ENCODE peak calls at places on chromosome 21, in four cellular contexts. I, C, R and E are unnamed samples.

GRCh38 chr21:42677339-42678117 is 24.1 kb downstream of the PDE9A start:
- DNase-seq in I (no peak), C (peak; percentile 27), R (no peak), E (no peak)

GRCh38 chr21:33478858-33479678 is 706 bp downstream of the TMEM50B start:
- DNase-seq in I (peak; percentile 20), C (peak; percentile 56), R (no peak), E (peak; percentile 73)

GRCh38 chr21:34761758-34762330 is 93.0 kb downstream of the CLIC6 start:
- DNase-seq in I (no peak), C (no peak), R (no peak), E (no peak)

GRCh38 chr21:42097860-42098259 is 26.7 kb downstream of the UMODL1 start:
- DNase-seq in I (no peak), C (peak; percentile 89), R (no peak), E (peak; percentile 83)

GRCh38 chr21:44293551-44294231 is 6.2 kb upstream of the PFKL start:
- DNase-seq in I (no peak), C (peak; percentile 46), R (no peak), E (no peak)

GRCh38 chr21:28579986-28580550 is 412.6 kb downstream of the LTN1 start:
- DNase-seq in I (no peak), C (no peak), R (no peak), E (no peak)

GRCh38 chr21:28615276-28615675 is 377.4 kb downstream of the LTN1 start:
- DNase-seq in I (no peak), C (no peak), R (no peak), E (no peak)

GRCh38 chr21:31098576-31099005 is 60.3 kb upstream of the KRTAP19-8 start:
- DNase-seq in I (peak; percentile 38), C (peak; percentile 73), R (peak; percentile 69), E (peak; percentile 75)

GRCh38 chr21:28834335-28835238 is 158.1 kb downstream of the LTN1 start:
- DNase-seq in I (no peak), C (no peak), R (no peak), E (no peak)

GRCh38 chr21:41631564-41632461 is 123.9 kb upstream of the TMPRSS2 start:
- DNase-seq in I (no peak), C (no peak), R (no peak), E (no peak)

GRCh38 chr21:35559128-35559831 is 501.0 kb downstream of the SETD4 start:
- DNase-seq in I (no peak), C (peak; percentile 45), R (no peak), E (no peak)

GRCh38 chr21:28745131-28746055 is 247.3 kb downstream of the LTN1 start:
- DNase-seq in I (peak; percentile 73), C (peak; percentile 81), R (peak; percentile 66), E (peak; percentile 71)

GRCh38 chr21:42539931-42540343 is 26.3 kb downstream of the SLC37A1 start:
- DNase-seq in I (no peak), C (no peak), R (no peak), E (peak; percentile 58)

GRCh38 chr21:34952701-34953100 is 96.4 kb downstream of the RUNX1 start:
- DNase-seq in I (no peak), C (no peak), R (no peak), E (no peak)

GRCh38 chr21:34367320-34367935 is 3.6 kb downstream of the KCNE2 start:
- DNase-seq in I (no peak), C (no peak), R (no peak), E (peak; percentile 58)

GRCh38 chr21:32136546-32136945 is 142.3 kb downstream of the MIS18A start:
- DNase-seq in I (no peak), C (no peak), R (no peak), E (no peak)

GRCh38 chr21:42759594-42759927 is 106.1 kb downstream of the PDE9A start:
- DNase-seq in I (no peak), C (no peak), R (no peak), E (no peak)

GRCh38 chr21:43727571-43728466 is 8.9 kb downstream of the PDXK start:
- DNase-seq in I (peak; percentile 53), C (peak; percentile 77), R (peak; percentile 64), E (no peak)

GRCh38 chr21:41254090-41254700 is 62.4 kb upstream of the FAM3B start:
- DNase-seq in I (no peak), C (no peak), R (no peak), E (no peak)

GRCh38 chr21:29718081-29718815 is 221.5 kb downstream of the GRIK1 start:
- DNase-seq in I (no peak), C (no peak), R (no peak), E (no peak)

GRCh38 chr21:27035791-27036190 is 68.9 kb upstream of the ADAMTS5 start:
- DNase-seq in I (no peak), C (no peak), R (no peak), E (no peak)

GRCh38 chr21:42207426-42207825 is 11.5 kb upstream of the ABCG1 start:
- DNase-seq in I (no peak), C (no peak), R (no peak), E (no peak)

GRCh38 chr21:34935868-34936267 is 113.2 kb downstream of the RUNX1 start:
- DNase-seq in I (no peak), C (no peak), R (no peak), E (no peak)

GRCh38 chr21:35048706-35049617 is at the start of gene RUNX1:
- DNase-seq in I (no peak), C (peak; percentile 79), R (no peak), E (peak; percentile 70)

GRCh38 chr21:45415188-45415942 is 10.4 kb downstream of the COL18A1 start:
- DNase-seq in I (no peak), C (peak; percentile 42), R (peak; percentile 13), E (peak; percentile 64)
- H3K27ac ChIP-seq in I (no peak overlapping the region), C (no peak overlapping the region), R (no peak overlapping the region), E (peak overlapping the region; percentile 98)

DNA sequence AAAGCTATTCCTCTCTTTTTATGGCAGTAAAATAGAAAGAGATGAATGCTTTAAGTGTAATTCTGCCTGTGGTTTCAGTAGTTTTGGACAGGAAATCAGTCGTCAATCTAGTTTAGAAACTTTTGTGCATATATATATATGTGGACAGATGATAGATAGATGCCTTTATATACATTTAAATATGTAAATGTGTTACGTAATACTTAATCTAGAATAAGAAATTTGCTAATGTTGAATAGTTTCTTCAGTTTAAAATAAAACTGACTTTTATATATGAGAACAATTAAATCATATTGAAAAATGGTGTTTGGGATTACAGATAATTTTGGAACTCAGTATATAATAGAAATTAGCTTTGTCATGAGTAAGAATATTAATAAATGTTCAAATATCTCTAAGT is 1165.7 kb upstream of the NCAM2 start:
- DNase-seq in I (no peak), C (no peak), R (no peak), E (no peak)
- H3K9me3 ChIP-seq in I (no peaks in the 10 kb centered on the region), C (no peaks in the 10 kb centered on the region), R (no peaks in the 10 kb centered on the region), E (no peaks in the 10 kb centered on the region)

GRCh38 chr21:38440746-38441145 is 57.5 kb downstream of the ERG start:
- DNase-seq in I (no peak), C (no peak), R (no peak), E (no peak)

GRCh38 chr21:38438476-38438893 is 59.8 kb downstream of the ERG start:
- DNase-seq in I (peak; percentile 66), C (peak; percentile 82), R (peak; percentile 67), E (peak; percentile 79)

GRCh38 chr21:38441153-38441552 is 57.1 kb downstream of the ERG start:
- DNase-seq in I (no peak), C (no peak), R (no peak), E (no peak)

GRCh38 chr21:38439336-38439900 is 58.9 kb downstream of the ERG start:
- DNase-seq in I (no peak), C (no peak), R (no peak), E (no peak)

GRCh38 chr21:38439957-38440356 is 58.3 kb downstream of the ERG start:
- DNase-seq in I (no peak), C (no peak), R (no peak), E (no peak)
- H3K4me1 ChIP-seq in I (no peaks in the 10 kb centered on the region), C (no peaks in the 10 kb centered on the region), R (peaks cover 56% of the 10 kb centered on the region), E (no peaks in the 10 kb centered on the region)

GRCh38 chr21:45412491-45412890 is 7.5 kb downstream of the COL18A1 start:
- DNase-seq in I (no peak), C (no peak), R (peak; percentile 5), E (no peak)

GRCh38 chr21:45414396-45415187 is 9.6 kb downstream of the COL18A1 start:
- DNase-seq in I (no peak), C (peak; percentile 37), R (peak; percentile 11), E (peak; percentile 59)

GRCh38 chr21:45413922-45414321 is 9.0 kb downstream of the COL18A1 start:
- DNase-seq in I (no peak), C (peak; percentile 37), R (peak; percentile 14), E (peak; percentile 73)

GRCh38 chr21:45411810-45412206 is 6.8 kb downstream of the COL18A1 start:
- DNase-seq in I (no peak), C (peak; percentile 10), R (no peak), E (no peak)

DNA sequence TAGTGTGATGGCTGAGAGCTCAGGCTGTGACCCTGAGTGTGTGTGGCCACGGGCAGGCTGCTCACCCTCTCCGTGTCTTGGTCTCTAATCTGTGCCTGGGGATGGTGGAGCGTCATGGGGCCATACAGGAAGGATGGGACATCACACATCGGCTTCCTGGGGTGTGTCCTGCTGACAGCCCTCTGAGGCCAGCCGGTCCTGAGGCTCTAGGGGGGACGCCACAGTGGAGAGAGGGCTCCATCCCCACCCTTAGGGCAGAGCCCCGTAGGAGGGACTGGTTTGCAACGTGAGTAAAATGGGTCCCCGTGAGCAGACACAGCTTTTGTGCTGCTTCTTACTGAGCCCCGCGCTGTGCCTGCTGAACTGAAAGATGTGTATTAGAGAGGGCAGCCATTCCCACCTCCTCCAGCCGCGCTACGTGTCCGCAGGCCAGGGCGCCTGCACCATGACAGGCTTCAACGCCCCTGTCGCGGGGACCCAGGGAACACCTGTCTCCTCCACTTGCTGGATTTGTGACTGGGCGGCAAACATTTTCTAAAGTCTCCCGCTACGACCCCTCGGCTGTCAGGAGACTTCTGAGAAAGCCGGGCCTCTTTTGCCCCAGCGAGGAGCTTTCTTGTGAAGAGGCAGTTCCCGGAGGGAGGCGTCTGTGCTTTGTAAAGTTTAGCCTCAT is 8.1 kb downstream of the COL18A1 start:
- DNase-seq in I (no peak), C (peak; percentile 39), R (peak; percentile 13), E (peak; percentile 62)
- H3K27ac ChIP-seq in I (no peak overlapping the region), C (no peak overlapping the region), R (peak overlapping the region; percentile 36), E (peak overlapping the region; percentile 89)

DNA sequence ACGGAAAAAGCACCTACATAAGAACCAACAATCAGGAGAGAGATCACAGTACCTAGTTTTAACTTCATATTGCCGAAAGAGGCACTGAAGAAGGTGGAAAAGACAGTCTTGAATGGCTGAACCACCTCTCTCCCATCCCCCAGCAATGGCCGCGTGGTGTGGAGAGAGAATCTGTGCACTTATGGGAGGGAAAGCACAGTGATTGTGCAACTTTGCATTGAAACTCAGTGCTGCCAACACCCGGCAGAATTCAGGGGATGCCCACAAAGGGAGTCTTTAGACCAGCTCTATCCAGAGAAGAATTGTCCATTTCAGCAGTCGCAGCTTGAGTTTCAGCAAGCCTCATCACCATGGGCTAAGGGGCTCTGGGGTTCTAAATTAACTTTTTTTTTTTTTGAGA is 186.3 kb upstream of the USP25 start:
- DNase-seq in I (no peak), C (no peak), R (no peak), E (no peak)
- H3K9me3 ChIP-seq in I (no peaks in the 10 kb centered on the region), C (no peaks in the 10 kb centered on the region), R (no peaks in the 10 kb centered on the region), E (no peaks in the 10 kb centered on the region)

GRCh38 chr21:17269760-17270159 is 243.1 kb upstream of the CXADR start:
- DNase-seq in I (no peak), C (no peak), R (no peak), E (no peak)

DNA sequence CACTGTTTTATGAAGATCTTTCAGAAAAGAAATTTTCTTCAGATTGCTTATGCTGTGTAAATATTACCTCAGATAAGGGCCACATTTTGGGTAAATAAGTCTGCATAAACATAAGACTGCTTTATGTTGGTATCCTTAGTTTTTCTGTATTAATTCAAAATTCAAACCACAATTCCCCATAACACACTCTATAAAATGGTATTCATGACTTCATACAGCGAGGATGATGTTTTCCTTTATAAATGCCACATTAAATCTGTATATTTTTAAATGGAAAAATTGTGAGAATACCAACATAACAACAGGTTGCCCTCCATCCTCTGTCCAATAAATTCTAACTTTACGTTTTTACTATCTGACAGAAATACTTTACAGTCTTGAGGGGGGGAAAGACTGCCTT is 248.7 kb upstream of the CXADR start:
- DNase-seq in I (no peak), C (no peak), R (no peak), E (no peak)
- H3K4me1 ChIP-seq in I (no peaks in the 10 kb centered on the region), C (no peaks in the 10 kb centered on the region), R (no peaks in the 10 kb centered on the region), E (no peaks in the 10 kb centered on the region)